ENCODE peak calls at places on chromosomes 11 and 22, in seven cellular contexts. L, P, B, J, U, A and K are unnamed samples.

GRCh38 chr22:19787849-19788141 is 27.2 kb downstream of the TBX1 start:
- DNase-seq in A (no peak), L (no peak), J (no peak), P (no peak), B (no peak), U (no peak), K (no peak)

GRCh38 chr11:126638663-126639062 is 283.2 kb downstream of the ST3GAL4 start:
- DNase-seq in L (no peak), J (no peak), A (no peak), U (no peak), B (no peak), P (no peak), K (no peak)

GRCh38 chr22:38203855-38204497 is 2.2 kb downstream of the MAFF start:
- DNase-seq in B (peak), J (no peak), L (no peak), U (peak), A (no peak), P (peak), K (peak)

GRCh38 chr11:69142894-69143293 is 12.8 kb upstream of the SMIM38 start:
- DNase-seq in L (no peak), J (no peak), A (no peak), U (no peak), B (no peak), P (no peak), K (no peak)

GRCh38 chr11:2301631-2302272 is at the start of the genes C11orf21 and TSPAN32:
- DNase-seq in P (no peak), J (no peak), U (peak), B (peak), L (no peak), A (no peak), K (peak)

GRCh38 chr11:42996742-42997307 is 315.0 kb upstream of the API5 start:
- DNase-seq in P (no peak), U (no peak), J (no peak), L (no peak), A (no peak), B (no peak), K (no peak)

GRCh38 chr11:19237813-19238212 is 2.9 kb downstream of the E2F8 start:
- DNase-seq in J (no peak), U (no peak), L (no peak), P (no peak), A (no peak), B (no peak), K (no peak)

GRCh38 chr11:76702378-76703128 is 32.0 kb upstream of the LRRC32 start:
- DNase-seq in A (no peak), J (no peak), U (peak), L (no peak), P (no peak), B (no peak), K (no peak)

GRCh38 chr22:21444701-21445436 is 22.3 kb upstream of the TMEM191C start:
- DNase-seq in B (no peak), U (no peak), L (peak), J (no peak), P (no peak), A (no peak), K (no peak)

GRCh38 chr11:120147094-120147949 is 9.4 kb upstream of the TRIM29 start:
- DNase-seq in J (no peak), L (no peak), A (no peak), P (no peak), B (no peak), U (no peak), K (no peak)

GRCh38 chr11:529740-530411 is 5.5 kb downstream of the HRAS start:
- DNase-seq in J (no peak), L (no peak), A (no peak), U (no peak), P (no peak), B (no peak), K (no peak)

GRCh38 chr11:640021-640706 is 3.1 kb downstream of the DRD4 start:
- DNase-seq in J (no peak), A (no peak), B (no peak), P (no peak), U (no peak), L (no peak), K (no peak)

GRCh38 chr11:126111458-126112116 is 48.9 kb upstream of the CDON start:
- DNase-seq in J (no peak), U (no peak), L (no peak), A (no peak), P (no peak), B (no peak), K (no peak)